ENCODE peak calls at places on chromosomes 13 and 19, in seven cellular contexts. K is H1, R is GM12878, U is HepG2, H is SK-N-SH, X is K562, S is HCT116. E is an unnamed sample.

GRCh38 chr13:50845211-50845610 is 1.7 kb upstream of the DLEU7 start:
- DNase-seq in K (no peak), R (no peak), U (no peak), H (no peak), X (no peak), S (no peak), E (no peak)

GRCh38 chr13:32791545-32792172 is 205.4 kb downstream of the PDS5B start:
- DNase-seq in K (no peak), R (peak; percentile 62), U (peak; percentile 30), H (no peak), X (no peak), S (no peak), E (no peak)

GRCh38 chr19:16628984-16629691 is 1.1 kb upstream of the MED26 start:
- DNase-seq in K (no peak), R (peak; percentile 33), U (no peak), H (peak; percentile 62), X (no peak), S (no peak), E (no peak)

GRCh38 chr19:29544656-29545360 is 19.0 kb downstream of the VSTM2B start:
- DNase-seq in K (no peak), R (no peak), U (no peak), H (no peak), X (no peak), S (no peak), E (no peak)

GRCh38 chr19:1851581-1852293 is 3.5 kb upstream of the REXO1 start:
- DNase-seq in K (no peak), R (no peak), U (no peak), H (no peak), X (no peak), S (no peak), E (no peak)

GRCh38 chr19:39531834-39532232 is 819 bp downstream of the EID2B start:
- DNase-seq in K (no peak), R (no peak), U (no peak), H (no peak), X (no peak), S (no peak), E (no peak)

GRCh38 chr13:98480915-98481510 is 95.9 kb downstream of the STK24 start:
- DNase-seq in K (no peak), R (no peak), U (no peak), H (peak; percentile 49), X (peak; percentile 73), S (no peak), E (no peak)

GRCh38 chr13:60629158-60629557 is 232.1 kb downstream of the TDRD3 start:
- DNase-seq in K (peak; percentile 15), R (no peak), U (no peak), H (no peak), X (no peak), S (no peak), E (no peak)

GRCh38 chr13:66558511-66558910 is 671.6 kb downstream of the PCDH9 start:
- DNase-seq in K (no peak), R (no peak), U (no peak), H (no peak), X (no peak), S (no peak), E (no peak)

DNA sequence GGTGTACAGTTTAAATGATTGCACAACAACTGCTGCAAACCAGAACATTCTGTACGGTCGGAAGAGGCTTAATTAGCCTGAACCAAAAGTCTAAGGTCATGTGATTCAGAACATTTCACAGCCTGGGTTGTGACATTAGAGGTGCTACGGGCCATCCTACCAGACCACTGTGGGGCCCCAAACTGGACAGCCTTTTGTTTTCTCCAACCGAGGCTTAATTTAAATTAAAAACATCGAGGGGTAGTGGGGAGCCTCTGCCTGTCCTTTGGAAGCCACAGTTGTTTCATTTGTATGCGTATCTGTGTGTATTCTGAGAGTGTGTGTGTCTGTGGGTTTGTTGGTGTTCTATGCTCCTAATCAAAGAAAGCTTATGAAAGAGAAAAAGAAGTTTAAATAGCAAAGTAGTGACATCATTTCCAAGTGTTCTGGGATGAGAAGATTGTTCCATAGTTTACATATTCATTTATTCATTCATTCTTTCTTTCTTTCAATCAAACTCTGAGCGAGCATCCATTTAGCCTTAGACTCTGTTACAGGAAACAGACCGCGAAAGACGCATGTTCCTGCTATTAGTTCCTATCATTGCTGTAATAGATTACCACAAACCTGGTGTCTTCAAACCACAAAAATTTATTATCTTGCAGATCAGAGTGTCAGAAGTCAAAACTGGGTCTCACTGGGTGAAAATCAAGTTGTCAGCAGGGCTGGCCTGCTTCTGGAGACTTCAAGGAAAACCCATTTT is 444.8 kb downstream of the FOXO1 start:
- DNase-seq in K (no peak), R (no peak), U (peak; percentile 41), H (no peak), X (no peak), S (no peak), E (no peak)
- TF ChIP-seq JUND in K (no peak), R (no peak), U (no peak), H (peak; percentile 53), X (no peak), S (no peak), E (no peak)

GRCh38 chr13:108595416-108596257 is 33.8 kb upstream of the MYO16 start:
- DNase-seq in K (no peak), R (no peak), U (no peak), H (no peak), X (no peak), S (no peak), E (no peak)
- TF ChIP-seq JUND in K (no peak), R (no peak), U (no peak), H (no peak), X (no peak), S (no peak), E (no peak)

GRCh38 chr19:43305642-43306041 is 36.3 kb upstream of the PSG9 start:
- DNase-seq in K (no peak), R (no peak), U (peak; percentile 17), H (no peak), X (peak; percentile 11), S (no peak), E (no peak)

GRCh38 chr19:43300876-43301765 is 31.8 kb upstream of the PSG9 start:
- DNase-seq in K (no peak), R (no peak), U (no peak), H (no peak), X (no peak), S (no peak), E (no peak)

GRCh38 chr19:43310221-43310620 is 40.9 kb upstream of the PSG9 start:
- DNase-seq in K (no peak), R (no peak), U (no peak), H (no peak), X (no peak), S (no peak), E (no peak)

GRCh38 chr19:43308244-43308815 is 39.0 kb upstream of the PSG9 start:
- DNase-seq in K (no peak), R (no peak), U (no peak), H (no peak), X (no peak), S (no peak), E (no peak)

DNA sequence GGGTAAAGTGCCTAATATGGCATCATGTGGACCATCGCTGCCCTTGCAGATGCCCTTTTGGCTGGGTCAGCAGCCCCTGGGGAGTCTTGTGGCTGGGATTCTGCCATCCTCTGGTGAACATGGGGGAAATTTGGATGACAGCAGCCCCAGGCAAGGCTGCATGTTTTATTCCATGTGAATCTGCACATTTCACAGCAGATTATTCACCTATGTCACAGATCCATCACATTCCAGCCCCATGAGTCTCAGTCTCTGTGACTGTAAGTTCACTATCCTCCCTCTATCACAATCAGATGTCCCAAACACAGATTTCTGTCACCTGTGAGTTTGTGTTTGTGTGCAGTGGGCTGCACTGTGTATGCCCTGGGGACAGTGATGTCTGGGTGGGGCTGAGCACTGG is 36.8 kb upstream of the PSG9 start:
- DNase-seq in K (no peak), R (no peak), U (no peak), H (no peak), X (no peak), S (no peak), E (no peak)
- TF ChIP-seq JUND in K (no peak), R (no peak), U (no peak), H (no peak), X (no peak), S (no peak), E (no peak)

GRCh38 chr13:109427148-109427547 is 359.2 kb downstream of the IRS2 start:
- DNase-seq in K (no peak), R (no peak), U (no peak), H (no peak), X (no peak), S (no peak), E (no peak)
- TF ChIP-seq JUND in K (no peak), R (no peak), U (no peak), H (no peak), X (no peak), S (no peak), E (no peak)

DNA sequence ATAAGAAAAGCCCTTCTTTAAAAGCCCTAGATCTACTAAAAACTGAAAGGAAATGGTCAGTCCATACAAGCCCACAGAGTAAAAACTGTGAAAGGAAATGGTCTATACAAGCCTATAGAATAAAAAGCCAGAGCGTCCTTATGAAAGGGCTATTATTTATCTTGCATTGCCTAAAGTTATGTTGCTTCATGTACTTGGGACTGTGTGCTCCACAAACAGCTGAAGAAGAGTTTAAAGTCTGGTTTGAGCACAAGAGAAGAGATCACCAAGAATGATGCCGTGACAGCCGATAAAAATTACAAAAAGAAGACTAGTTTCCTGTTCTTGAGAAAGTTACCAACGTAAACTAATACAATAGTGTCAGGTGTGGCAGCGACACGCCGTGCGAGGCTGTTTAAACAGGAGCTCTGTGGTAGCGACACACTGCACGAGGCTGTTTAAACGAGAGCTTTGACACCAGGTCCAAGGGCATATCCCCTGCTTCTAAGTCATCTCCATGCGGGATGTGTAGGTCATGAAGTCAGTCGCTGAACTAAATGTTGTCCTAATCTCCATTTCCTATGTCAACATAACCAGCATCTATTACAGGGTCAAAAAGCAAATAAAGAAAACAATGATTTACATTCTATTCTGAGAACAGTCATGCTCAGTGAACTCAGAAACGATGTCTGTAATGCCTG is 24.9 kb downstream of the PCID2 start:
- DNase-seq in K (no peak), R (no peak), U (peak; percentile 85), H (no peak), X (no peak), S (no peak), E (no peak)
- TF ChIP-seq JUND in K (no peak), R (no peak), U (no peak), H (no peak), X (no peak), S (no peak), E (no peak)

GRCh38 chr13:95378603-95379002 is 77.4 kb upstream of the ABCC4 start:
- DNase-seq in K (no peak), R (no peak), U (no peak), H (no peak), X (no peak), S (no peak), E (no peak)
- TF ChIP-seq JUND in K (no peak), R (no peak), U (no peak), H (no peak), X (no peak), S (no peak), E (no peak)

E was measured in T47D.